ENCODE peak calls at places on chromosome 16, in four cellular contexts. S is RWPE1, V is tibial nerve, R is GM12865. W is an unnamed sample.

GRCh38 chr16:69315486-69316311 is 4.5 kb downstream of the VPS4A start:
- DNase-seq in S (no peak), V (no peak), R (no peak), W (no peak)

GRCh38 chr16:52451971-52452421 is 94.9 kb downstream of the TOX3 start:
- DNase-seq in S (no peak), V (no peak), R (no peak), W (no peak)

GRCh38 chr16:25126820-25127232 is 15.3 kb downstream of the LCMT1 start:
- DNase-seq in S (peak), V (no peak), R (peak), W (no peak)

GRCh38 chr16:84616515-84616914 is 1.4 kb downstream of the COTL1 start:
- DNase-seq in S (peak), V (no peak), R (peak), W (no peak)

GRCh38 chr16:51095114-51095872 is 55.8 kb downstream of the SALL1 start:
- DNase-seq in S (no peak), V (no peak), R (no peak), W (no peak)

GRCh38 chr16:1042776-1043349 is 29.7 kb upstream of the SSTR5 start:
- DNase-seq in S (no peak), V (no peak), R (no peak), W (no peak)

GRCh38 chr16:86679490-86679889 is 101.1 kb downstream of the FOXL1 start:
- DNase-seq in S (no peak), V (no peak), R (no peak), W (no peak)

GRCh38 chr16:70579248-70579647 is 55.6 kb downstream of the SF3B3 start:
- DNase-seq in S (no peak), V (no peak), R (no peak), W (no peak)

GRCh38 chr16:59597269-59597668 is 863.2 kb upstream of the GOT2 start:
- DNase-seq in S (no peak), V (no peak), R (no peak), W (no peak)

GRCh38 chr16:78695371-78695770 is 595.9 kb downstream of the WWOX start:
- DNase-seq in S (no peak), V (no peak), R (no peak), W (no peak)

GRCh38 chr16:63466-63865 is 9.0 kb downstream of the RHBDF1 start:
- DNase-seq in S (no peak), V (no peak), R (no peak), W (no peak)

GRCh38 chr16:50724237-50724747 is 17.6 kb upstream of the CYLD start:
- DNase-seq in S (no peak), V (no peak), R (peak), W (no peak)

GRCh38 chr16:14131774-14132695 is 60.9 kb downstream of the MRTFB start:
- DNase-seq in S (no peak), V (no peak), R (no peak), W (no peak)

GRCh38 chr16:71569621-71570020 is 7.3 kb downstream of the TAT start:
- DNase-seq in S (no peak), V (no peak), R (no peak), W (no peak)

GRCh38 chr16:72530434-72530833 is 358.5 kb upstream of the PMFBP1 start:
- DNase-seq in S (peak), V (no peak), R (peak), W (no peak)

GRCh38 chr16:54366943-54367342 is 80.4 kb upstream of the IRX3 start:
- DNase-seq in S (no peak), V (no peak), R (no peak), W (no peak)

GRCh38 chr16:82631701-82632685 is 5.2 kb downstream of the CDH13 start:
- DNase-seq in S (no peak), V (no peak), R (peak), W (peak)

GRCh38 chr16:48347191-48347860 is 37.9 kb downstream of the SIAH1 start:
- DNase-seq in S (no peak), V (no peak), R (no peak), W (no peak)

GRCh38 chr16:525123-525519 is 2.4 kb upstream of the CAPN15 start:
- DNase-seq in S (no peak), V (no peak), R (no peak), W (no peak)

GRCh38 chr16:55078699-55079415 is 148.2 kb downstream of the IRX5 start:
- DNase-seq in S (no peak), V (no peak), R (no peak), W (no peak)

GRCh38 chr16:71673190-71673956 is 47.4 kb downstream of the MARVELD3 start:
- DNase-seq in S (no peak), V (no peak), R (peak), W (no peak)

GRCh38 chr16:69833357-69833781 is 71.2 kb downstream of the WWP2 start:
- DNase-seq in S (no peak), V (no peak), R (no peak), W (no peak)

GRCh38 chr16:47059991-47060390 is 83.8 kb downstream of the NETO2 start:
- DNase-seq in S (no peak), V (no peak), R (no peak), W (no peak)

GRCh38 chr16:28990375-28991040 is 5.7 kb downstream of the LAT start:
- DNase-seq in S (no peak), V (no peak), R (no peak), W (no peak)

GRCh38 chr16:84741351-84741791 is 41.6 kb downstream of the USP10 start:
- DNase-seq in S (no peak), V (no peak), R (no peak), W (no peak)

GRCh38 chr16:86110134-86110533 is 211.2 kb downstream of the IRF8 start:
- DNase-seq in S (no peak), V (no peak), R (no peak), W (no peak)

GRCh38 chr16:9567674-9568073 is 476.2 kb downstream of the HAPSTR1 start:
- DNase-seq in S (no peak), V (no peak), R (no peak), W (no peak)

GRCh38 chr16:80620656-80621605 is 80.1 kb downstream of the DYNLRB2 start:
- DNase-seq in S (no peak), V (no peak), R (no peak), W (no peak)

GRCh38 chr16:85615014-85615851 is 2.1 kb downstream of the GSE1 start:
- DNase-seq in S (peak), V (no peak), R (no peak), W (peak)

GRCh38 chr16:88320947-88321634 is 61.7 kb upstream of the ZNF469 start:
- DNase-seq in S (no peak), V (no peak), R (peak), W (no peak)

GRCh38 chr16:19959736-19960135 is 75.1 kb upstream of the GPRC5B start:
- DNase-seq in S (no peak), V (no peak), R (no peak), W (no peak)

GRCh38 chr16:66427036-66427446 is at the start of gene BEAN1:
- DNase-seq in S (peak), V (no peak), R (no peak), W (no peak)

GRCh38 chr16:50202926-50203624 is 50.0 kb downstream of the TENT4B start:
- DNase-seq in S (peak), V (no peak), R (no peak), W (no peak)

GRCh38 chr16:1778200-1779179 is 3.9 kb downstream of the SPSB3 start:
- DNase-seq in S (no peak), V (no peak), R (no peak), W (peak)

GRCh38 chr16:19001788-19002187 is 18.1 kb downstream of the TMC7 start:
- DNase-seq in S (peak), V (no peak), R (no peak), W (no peak)

W was measured in psoas muscle.